ENCODE peak calls at places on chromosomes 2 and 18, in nine cellular contexts. One of them, this sample, is unnamed.

GRCh38 chr18:58194028-58194427 is 150.0 kb downstream of the NEDD4L start:
- DNase-seq in fibroblast of the aortic adventitia: no peak
- DNase-seq in CD4-positive, alpha-beta T cell: no peak
- DNase-seq in SK-N-SH: peak
- DNase-seq in GM13977: no peak
- DNase-seq in K562: peak
- DNase-seq in A549: no peak
- DNase-seq in cardiac muscle cell: no peak
- DNase-seq in AG09309: no peak
- DNase-seq in this sample: peak

GRCh38 chr2:133777607-133778006 is 209.3 kb upstream of the NCKAP5 start:
- DNase-seq in fibroblast of the aortic adventitia: no peak
- DNase-seq in CD4-positive, alpha-beta T cell: no peak
- DNase-seq in SK-N-SH: no peak
- DNase-seq in GM13977: no peak
- DNase-seq in K562: no peak
- DNase-seq in A549: no peak
- DNase-seq in cardiac muscle cell: no peak
- DNase-seq in AG09309: no peak
- DNase-seq in this sample: no peak

GRCh38 chr2:43605851-43606250 is 10.0 kb upstream of the THADA start:
- DNase-seq in fibroblast of the aortic adventitia: peak
- DNase-seq in CD4-positive, alpha-beta T cell: no peak
- DNase-seq in SK-N-SH: no peak
- DNase-seq in GM13977: no peak
- DNase-seq in K562: no peak
- DNase-seq in A549: no peak
- DNase-seq in cardiac muscle cell: no peak
- DNase-seq in AG09309: no peak
- DNase-seq in this sample: no peak

GRCh38 chr2:59339121-59339836 is 1098.2 kb upstream of the FANCL start:
- DNase-seq in fibroblast of the aortic adventitia: no peak
- DNase-seq in CD4-positive, alpha-beta T cell: no peak
- DNase-seq in SK-N-SH: no peak
- DNase-seq in GM13977: no peak
- DNase-seq in K562: no peak
- DNase-seq in A549: no peak
- DNase-seq in cardiac muscle cell: no peak
- DNase-seq in AG09309: no peak
- DNase-seq in this sample: no peak

GRCh38 chr2:171547720-171548119 is 25.4 kb downstream of the CYBRD1 start:
- DNase-seq in fibroblast of the aortic adventitia: peak
- DNase-seq in CD4-positive, alpha-beta T cell: no peak
- DNase-seq in SK-N-SH: no peak
- DNase-seq in GM13977: no peak
- DNase-seq in K562: no peak
- DNase-seq in A549: no peak
- DNase-seq in cardiac muscle cell: no peak
- DNase-seq in AG09309: no peak
- DNase-seq in this sample: no peak

GRCh38 chr18:37270046-37270665 is 295.4 kb downstream of the CELF4 start:
- DNase-seq in fibroblast of the aortic adventitia: peak
- DNase-seq in CD4-positive, alpha-beta T cell: no peak
- DNase-seq in SK-N-SH: no peak
- DNase-seq in GM13977: no peak
- DNase-seq in K562: peak
- DNase-seq in A549: no peak
- DNase-seq in cardiac muscle cell: peak
- DNase-seq in AG09309: no peak
- DNase-seq in this sample: no peak

GRCh38 chr18:26547302-26548143 is 830 bp downstream of the KCTD1 start:
- DNase-seq in fibroblast of the aortic adventitia: peak
- DNase-seq in CD4-positive, alpha-beta T cell: peak
- DNase-seq in SK-N-SH: peak
- DNase-seq in GM13977: peak
- DNase-seq in K562: no peak
- DNase-seq in A549: peak
- DNase-seq in cardiac muscle cell: peak
- DNase-seq in AG09309: peak
- DNase-seq in this sample: peak

GRCh38 chr2:55966431-55967118 is 43.0 kb upstream of the EFEMP1 start:
- DNase-seq in fibroblast of the aortic adventitia: peak
- DNase-seq in CD4-positive, alpha-beta T cell: no peak
- DNase-seq in SK-N-SH: no peak
- DNase-seq in GM13977: no peak
- DNase-seq in K562: no peak
- DNase-seq in A549: no peak
- DNase-seq in cardiac muscle cell: peak
- DNase-seq in AG09309: no peak
- DNase-seq in this sample: no peak

GRCh38 chr2:14560686-14561085 is 71.8 kb upstream of the LRATD1 start:
- DNase-seq in fibroblast of the aortic adventitia: no peak
- DNase-seq in CD4-positive, alpha-beta T cell: no peak
- DNase-seq in SK-N-SH: no peak
- DNase-seq in GM13977: no peak
- DNase-seq in K562: no peak
- DNase-seq in A549: no peak
- DNase-seq in cardiac muscle cell: no peak
- DNase-seq in AG09309: no peak
- DNase-seq in this sample: no peak

GRCh38 chr2:112958428-112959108 is 19.2 kb upstream of the IL36G start:
- DNase-seq in fibroblast of the aortic adventitia: peak
- DNase-seq in CD4-positive, alpha-beta T cell: peak
- DNase-seq in SK-N-SH: peak
- DNase-seq in GM13977: peak
- DNase-seq in K562: peak
- DNase-seq in A549: peak
- DNase-seq in cardiac muscle cell: peak
- DNase-seq in AG09309: peak
- DNase-seq in this sample: peak

GRCh38 chr18:62979172-62979571 is 263.8 kb downstream of the PHLPP1 start:
- DNase-seq in fibroblast of the aortic adventitia: peak
- DNase-seq in CD4-positive, alpha-beta T cell: no peak
- DNase-seq in SK-N-SH: no peak
- DNase-seq in GM13977: no peak
- DNase-seq in K562: no peak
- DNase-seq in A549: no peak
- DNase-seq in cardiac muscle cell: peak
- DNase-seq in AG09309: peak
- DNase-seq in this sample: no peak

GRCh38 chr18:30280861-30281470 is 761.6 kb downstream of the DSC3 start:
- DNase-seq in fibroblast of the aortic adventitia: peak
- DNase-seq in CD4-positive, alpha-beta T cell: no peak
- DNase-seq in SK-N-SH: peak
- DNase-seq in GM13977: no peak
- DNase-seq in K562: peak
- DNase-seq in A549: no peak
- DNase-seq in cardiac muscle cell: peak
- DNase-seq in AG09309: peak
- DNase-seq in this sample: no peak

GRCh38 chr18:23077493-23078256 is 57.6 kb upstream of the CABLES1 start:
- DNase-seq in fibroblast of the aortic adventitia: no peak
- DNase-seq in CD4-positive, alpha-beta T cell: no peak
- DNase-seq in SK-N-SH: peak
- DNase-seq in GM13977: no peak
- DNase-seq in K562: no peak
- DNase-seq in A549: peak
- DNase-seq in cardiac muscle cell: peak
- DNase-seq in AG09309: no peak
- DNase-seq in this sample: no peak

GRCh38 chr2:64277101-64277849 is 133.1 kb upstream of the PELI1 start:
- DNase-seq in fibroblast of the aortic adventitia: no peak
- DNase-seq in CD4-positive, alpha-beta T cell: no peak
- DNase-seq in SK-N-SH: no peak
- DNase-seq in GM13977: no peak
- DNase-seq in K562: no peak
- DNase-seq in A549: no peak
- DNase-seq in cardiac muscle cell: no peak
- DNase-seq in AG09309: no peak
- DNase-seq in this sample: no peak

GRCh38 chr2:96403481-96403880 is 67.9 kb downstream of the NCAPH start:
- DNase-seq in fibroblast of the aortic adventitia: no peak
- DNase-seq in CD4-positive, alpha-beta T cell: no peak
- DNase-seq in SK-N-SH: no peak
- DNase-seq in GM13977: no peak
- DNase-seq in K562: no peak
- DNase-seq in A549: no peak
- DNase-seq in cardiac muscle cell: no peak
- DNase-seq in AG09309: no peak
- DNase-seq in this sample: no peak

GRCh38 chr18:903703-904102 is 968 bp upstream of the ADCYAP1 start:
- DNase-seq in fibroblast of the aortic adventitia: peak
- DNase-seq in CD4-positive, alpha-beta T cell: no peak
- DNase-seq in SK-N-SH: no peak
- DNase-seq in GM13977: peak
- DNase-seq in K562: peak
- DNase-seq in A549: no peak
- DNase-seq in cardiac muscle cell: peak
- DNase-seq in AG09309: no peak
- DNase-seq in this sample: peak

GRCh38 chr18:3262234-3263171 is 570 bp downstream of the MYL12B start:
- DNase-seq in fibroblast of the aortic adventitia: peak
- DNase-seq in CD4-positive, alpha-beta T cell: peak
- DNase-seq in SK-N-SH: no peak
- DNase-seq in GM13977: no peak
- DNase-seq in K562: peak
- DNase-seq in A549: no peak
- DNase-seq in cardiac muscle cell: peak
- DNase-seq in AG09309: no peak
- DNase-seq in this sample: no peak

GRCh38 chr2:45128580-45128997 is 119.3 kb upstream of the SIX2 start:
- DNase-seq in fibroblast of the aortic adventitia: peak
- DNase-seq in CD4-positive, alpha-beta T cell: no peak
- DNase-seq in SK-N-SH: peak
- DNase-seq in GM13977: no peak
- DNase-seq in K562: no peak
- DNase-seq in A549: peak
- DNase-seq in cardiac muscle cell: peak
- DNase-seq in AG09309: peak
- DNase-seq in this sample: no peak

GRCh38 chr18:56995579-56996194 is 151.2 kb upstream of the BOD1L2 start:
- DNase-seq in fibroblast of the aortic adventitia: no peak
- DNase-seq in CD4-positive, alpha-beta T cell: no peak
- DNase-seq in SK-N-SH: peak
- DNase-seq in GM13977: no peak
- DNase-seq in K562: no peak
- DNase-seq in A549: no peak
- DNase-seq in cardiac muscle cell: no peak
- DNase-seq in AG09309: no peak
- DNase-seq in this sample: peak

GRCh38 chr2:163729874-163730273 is 5.9 kb downstream of the FIGN start:
- DNase-seq in fibroblast of the aortic adventitia: no peak
- DNase-seq in CD4-positive, alpha-beta T cell: no peak
- DNase-seq in SK-N-SH: no peak
- DNase-seq in GM13977: no peak
- DNase-seq in K562: no peak
- DNase-seq in A549: no peak
- DNase-seq in cardiac muscle cell: no peak
- DNase-seq in AG09309: no peak
- DNase-seq in this sample: no peak

GRCh38 chr18:650428-650858 is 7.0 kb upstream of the TYMS start:
- DNase-seq in fibroblast of the aortic adventitia: no peak
- DNase-seq in CD4-positive, alpha-beta T cell: no peak
- DNase-seq in SK-N-SH: no peak
- DNase-seq in GM13977: no peak
- DNase-seq in K562: no peak
- DNase-seq in A549: no peak
- DNase-seq in cardiac muscle cell: no peak
- DNase-seq in AG09309: no peak
- DNase-seq in this sample: no peak

GRCh38 chr2:216516730-216517350 is 18.2 kb downstream of the RPL37A start:
- DNase-seq in fibroblast of the aortic adventitia: peak
- DNase-seq in CD4-positive, alpha-beta T cell: no peak
- DNase-seq in SK-N-SH: peak
- DNase-seq in GM13977: no peak
- DNase-seq in K562: peak
- DNase-seq in A549: peak
- DNase-seq in cardiac muscle cell: peak
- DNase-seq in AG09309: no peak
- DNase-seq in this sample: no peak

GRCh38 chr2:165203689-165204559 is at the start of gene SCN3A:
- DNase-seq in fibroblast of the aortic adventitia: peak
- DNase-seq in CD4-positive, alpha-beta T cell: no peak
- DNase-seq in SK-N-SH: peak
- DNase-seq in GM13977: no peak
- DNase-seq in K562: peak
- DNase-seq in A549: peak
- DNase-seq in cardiac muscle cell: peak
- DNase-seq in AG09309: peak
- DNase-seq in this sample: peak

GRCh38 chr2:235582081-235582686 is 88.3 kb downstream of the AGAP1 start:
- DNase-seq in fibroblast of the aortic adventitia: no peak
- DNase-seq in CD4-positive, alpha-beta T cell: no peak
- DNase-seq in SK-N-SH: no peak
- DNase-seq in GM13977: no peak
- DNase-seq in K562: no peak
- DNase-seq in A549: no peak
- DNase-seq in cardiac muscle cell: no peak
- DNase-seq in AG09309: no peak
- DNase-seq in this sample: no peak
- TF ChIP-seq CTCF in fibroblast of the aortic adventitia: no peak
- TF ChIP-seq CTCF in CD4-positive, alpha-beta T cell: no peak
- TF ChIP-seq CTCF in SK-N-SH: no peak
- TF ChIP-seq CTCF in GM13977: no peak
- TF ChIP-seq CTCF in K562: no peak
- TF ChIP-seq CTCF in A549: no peak
- TF ChIP-seq CTCF in cardiac muscle cell: no peak
- TF ChIP-seq CTCF in AG09309: no peak
- TF ChIP-seq CTCF in this sample: no peak

GRCh38 chr18:10032331-10032979 is 118.6 kb downstream of the VAPA start:
- DNase-seq in fibroblast of the aortic adventitia: no peak
- DNase-seq in CD4-positive, alpha-beta T cell: no peak
- DNase-seq in SK-N-SH: peak
- DNase-seq in GM13977: peak
- DNase-seq in K562: no peak
- DNase-seq in A549: no peak
- DNase-seq in cardiac muscle cell: no peak
- DNase-seq in AG09309: no peak
- DNase-seq in this sample: no peak
- TF ChIP-seq CTCF in fibroblast of the aortic adventitia: no peak
- TF ChIP-seq CTCF in CD4-positive, alpha-beta T cell: no peak
- TF ChIP-seq CTCF in SK-N-SH: no peak
- TF ChIP-seq CTCF in GM13977: peak
- TF ChIP-seq CTCF in K562: peak
- TF ChIP-seq CTCF in A549: no peak
- TF ChIP-seq CTCF in cardiac muscle cell: peak
- TF ChIP-seq CTCF in AG09309: no peak
- TF ChIP-seq CTCF in this sample: no peak

GRCh38 chr2:240736281-240737250 is 44.9 kb downstream of the AQP12A start:
- DNase-seq in fibroblast of the aortic adventitia: no peak
- DNase-seq in CD4-positive, alpha-beta T cell: no peak
- DNase-seq in SK-N-SH: no peak
- DNase-seq in GM13977: no peak
- DNase-seq in K562: no peak
- DNase-seq in A549: no peak
- DNase-seq in cardiac muscle cell: no peak
- DNase-seq in AG09309: no peak
- DNase-seq in this sample: no peak
- TF ChIP-seq CTCF in fibroblast of the aortic adventitia: no peak
- TF ChIP-seq CTCF in CD4-positive, alpha-beta T cell: no peak
- TF ChIP-seq CTCF in SK-N-SH: no peak
- TF ChIP-seq CTCF in GM13977: no peak
- TF ChIP-seq CTCF in K562: no peak
- TF ChIP-seq CTCF in A549: no peak
- TF ChIP-seq CTCF in cardiac muscle cell: no peak
- TF ChIP-seq CTCF in AG09309: no peak
- TF ChIP-seq CTCF in this sample: no peak

GRCh38 chr2:108988796-108989713 is at the start of gene EDAR:
- DNase-seq in fibroblast of the aortic adventitia: no peak
- DNase-seq in CD4-positive, alpha-beta T cell: peak
- DNase-seq in SK-N-SH: peak
- DNase-seq in GM13977: peak
- DNase-seq in K562: no peak
- DNase-seq in A549: peak
- DNase-seq in cardiac muscle cell: peak
- DNase-seq in AG09309: no peak
- DNase-seq in this sample: peak
- TF ChIP-seq CTCF in fibroblast of the aortic adventitia: peak
- TF ChIP-seq CTCF in CD4-positive, alpha-beta T cell: peak
- TF ChIP-seq CTCF in SK-N-SH: peak
- TF ChIP-seq CTCF in GM13977: peak
- TF ChIP-seq CTCF in K562: peak
- TF ChIP-seq CTCF in A549: peak
- TF ChIP-seq CTCF in cardiac muscle cell: peak
- TF ChIP-seq CTCF in AG09309: peak
- TF ChIP-seq CTCF in this sample: no peak

This sample was measured in glutamatergic neuron.